ENCODE peak calls at places on chromosomes 11 and 22, in seven cellular contexts. Y, W, F, C, M, R and X are unnamed samples.

GRCh38 chr11:69702239-69702668 is 1.6 kb downstream of the FGF19 start:
- DNase-seq in Y (peak), W (no peak), F (no peak), C (no peak), M (no peak), R (no peak), X (no peak)

GRCh38 chr11:128424867-128425285 is 162.5 kb downstream of the ETS1 start:
- DNase-seq in Y (peak), W (no peak), F (peak), C (peak), M (no peak), R (no peak), X (no peak)

GRCh38 chr11:119694334-119694733 is 34.7 kb downstream of the NECTIN1 start:
- DNase-seq in Y (peak), W (no peak), F (peak), C (no peak), M (no peak), R (no peak), X (no peak)

GRCh38 chr11:77557553-77557952 is 32.2 kb upstream of the AQP11 start:
- DNase-seq in Y (peak), W (no peak), F (peak), C (no peak), M (no peak), R (peak), X (no peak)

GRCh38 chr11:13339196-13340153 is 61.9 kb downstream of the BMAL1 start:
- DNase-seq in Y (no peak), W (no peak), F (peak), C (no peak), M (no peak), R (no peak), X (no peak)

GRCh38 chr11:108663154-108663877 is 1.6 kb upstream of the DDX10 start:
- DNase-seq in Y (no peak), W (no peak), F (no peak), C (no peak), M (no peak), R (no peak), X (no peak)

GRCh38 chr22:19620742-19621371 is 93.4 kb upstream of the SEPTIN5 start:
- DNase-seq in Y (peak), W (no peak), F (no peak), C (no peak), M (no peak), R (no peak), X (no peak)

GRCh38 chr11:61454520-61454919 is 24.6 kb downstream of the SDHAF2 start:
- DNase-seq in Y (no peak), W (no peak), F (no peak), C (no peak), M (no peak), R (no peak), X (no peak)

GRCh38 chr22:17350292-17350691 is 19.0 kb upstream of the CECR2 start:
- DNase-seq in Y (no peak), W (no peak), F (peak), C (no peak), M (no peak), R (no peak), X (no peak)

GRCh38 chr11:75766449-75767227 is 1.9 kb upstream of the DGAT2 start:
- DNase-seq in Y (no peak), W (no peak), F (no peak), C (no peak), M (no peak), R (no peak), X (no peak)

GRCh38 chr22:31876156-31877035 is 67.9 kb upstream of the YWHAH start:
- DNase-seq in Y (no peak), W (no peak), F (peak), C (no peak), M (no peak), R (no peak), X (no peak)

GRCh38 chr22:39475337-39475736 is 18.5 kb downstream of the MGAT3 start:
- DNase-seq in Y (no peak), W (no peak), F (no peak), C (no peak), M (no peak), R (no peak), X (no peak)

GRCh38 chr11:35427158-35427557 is 7.8 kb upstream of the SLC1A2 start:
- DNase-seq in Y (peak), W (no peak), F (peak), C (no peak), M (no peak), R (no peak), X (no peak)

GRCh38 chr11:25038131-25038530 is 541.3 kb downstream of the LUZP2 start:
- DNase-seq in Y (no peak), W (no peak), F (no peak), C (no peak), M (no peak), R (no peak), X (no peak)

GRCh38 chr11:115939104-115939503 is 434.9 kb upstream of the CADM1 start:
- DNase-seq in Y (no peak), W (no peak), F (peak), C (no peak), M (no peak), R (no peak), X (no peak)

GRCh38 chr11:8612522-8612921 is 18.5 kb upstream of the STK33 start:
- DNase-seq in Y (no peak), W (no peak), F (peak), C (no peak), M (no peak), R (no peak), X (no peak)

GRCh38 chr11:124207102-124207792 is 24.1 kb downstream of the OR10D3 start:
- DNase-seq in Y (no peak), W (no peak), F (no peak), C (no peak), M (no peak), R (no peak), X (no peak)

GRCh38 chr11:64996710-64997380 is at the start of gene BATF2:
- DNase-seq in Y (peak), W (no peak), F (peak), C (peak), M (no peak), R (no peak), X (no peak)

GRCh38 chr11:65498042-65498726 is 661 bp upstream of the MALAT1 start:
- DNase-seq in Y (no peak), W (peak), F (peak), C (peak), M (peak), R (peak), X (peak)

GRCh38 chr11:65169164-65169641 is 830 bp upstream of the SPDYC start:
- DNase-seq in Y (no peak), W (no peak), F (peak), C (no peak), M (no peak), R (no peak), X (no peak)

GRCh38 chr11:19595840-19596751 is 116.5 kb upstream of the NAV2 start:
- DNase-seq in Y (no peak), W (no peak), F (peak), C (peak), M (no peak), R (no peak), X (no peak)

GRCh38 chr11:45560153-45560934 is 105.1 kb downstream of the CHST1 start:
- DNase-seq in Y (peak), W (no peak), F (peak), C (peak), M (no peak), R (no peak), X (no peak)

GRCh38 chr22:42376721-42377177 is 55.5 kb downstream of the NFAM1 start:
- DNase-seq in Y (peak), W (no peak), F (peak), C (peak), M (no peak), R (no peak), X (no peak)

GRCh38 chr11:62648967-62649364 is 2.6 kb upstream of the GANAB start:
- DNase-seq in Y (no peak), W (no peak), F (no peak), C (no peak), M (no peak), R (no peak), X (no peak)

GRCh38 chr22:29727248-29727551 is 7.4 kb downstream of the CABP7 start:
- DNase-seq in Y (no peak), W (no peak), F (no peak), C (peak), M (no peak), R (no peak), X (no peak)

GRCh38 chr11:20097319-20098221 is 62.7 kb downstream of the DBX1 start:
- DNase-seq in Y (peak), W (no peak), F (peak), C (no peak), M (no peak), R (peak), X (no peak)